ENCODE peak calls at places on chromosomes 1 and 21, in four cellular contexts. I is heart left ventricle, Y is brain microvascular endothelial cell, P is GM23338. E is an unnamed sample.

GRCh38 chr1:151062738-151063371 is 2.7 kb downstream of the MLLT11 start:
- DNase-seq in I (peak; percentile 39), Y (peak; percentile 85), P (no peak), E (no peak)

GRCh38 chr1:150234309-150234646 is 1.6 kb downstream of the ANP32E start:
- DNase-seq in I (no peak), Y (no peak), P (no peak), E (no peak)

GRCh38 chr21:39082656-39083376 is 100.4 kb downstream of the PSMG1 start:
- DNase-seq in I (no peak), Y (no peak), P (peak; percentile 55), E (no peak)

GRCh38 chr1:178189814-178190213 is 95.9 kb downstream of the RASAL2 start:
- DNase-seq in I (no peak), Y (peak; percentile 10), P (peak; percentile 86), E (no peak)

GRCh38 chr21:45974073-45975016 is 7.2 kb upstream of the COL6A1 start:
- DNase-seq in I (peak; percentile 77), Y (peak; percentile 44), P (peak; percentile 72), E (no peak)

GRCh38 chr21:37196847-37197246 is 70.3 kb downstream of the VPS26C start:
- DNase-seq in I (no peak), Y (no peak), P (no peak), E (no peak)

GRCh38 chr1:115337633-115338456 is at the start of gene NGF:
- DNase-seq in I (peak; percentile 68), Y (peak; percentile 42), P (peak; percentile 86), E (no peak)

GRCh38 chr1:173502104-173502503 is 25.0 kb downstream of the PRDX6 start:
- DNase-seq in I (no peak), Y (no peak), P (no peak), E (no peak)

GRCh38 chr1:39224295-39224829 is 19.9 kb downstream of the MACF1 start:
- DNase-seq in I (no peak), Y (no peak), P (no peak), E (no peak)

GRCh38 chr1:43435146-43436145 is 18.3 kb downstream of the HYI start:
- DNase-seq in I (no peak), Y (peak; percentile 19), P (peak; percentile 47), E (no peak)

GRCh38 chr1:53585116-53585515 is 125.9 kb downstream of the DMRTB1 start:
- DNase-seq in I (no peak), Y (peak; percentile 78), P (no peak), E (no peak)

GRCh38 chr1:39293375-39294070 is 89.0 kb downstream of the MACF1 start:
- DNase-seq in I (no peak), Y (no peak), P (no peak), E (no peak)

GRCh38 chr1:43660355-43660754 is 10.4 kb downstream of the KDM4A start:
- DNase-seq in I (no peak), Y (no peak), P (peak; percentile 89), E (no peak)

DNA sequence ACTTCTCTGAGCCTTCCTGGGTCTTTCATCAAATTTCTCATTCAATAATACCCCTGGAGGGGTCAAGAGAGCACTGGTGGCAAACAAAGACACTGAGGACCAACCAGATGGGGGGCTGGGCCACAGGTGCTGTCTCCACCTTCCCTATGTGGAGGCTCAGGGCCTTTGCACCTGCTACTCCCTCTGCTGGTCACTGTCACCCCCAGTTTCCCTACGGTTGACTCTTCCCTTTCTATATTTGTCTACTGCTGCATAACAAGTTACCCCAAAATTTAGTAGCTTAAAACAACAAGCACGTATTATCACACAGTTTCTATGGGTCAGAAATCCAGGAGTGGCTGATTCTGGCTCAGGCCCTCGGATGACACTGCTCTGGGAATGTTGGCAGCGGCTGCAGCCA is 138.8 kb upstream of the RUNX3 start:
- DNase-seq in I (no peak), Y (no peak), P (no peak), E (no peak)
- TF ChIP-seq CTCF in I (no peak), Y (peak; percentile 43), P (peak; percentile 53), E (no peak)

GRCh38 chr1:5637171-5637570 is 355.1 kb downstream of the NPHP4 start:
- DNase-seq in I (no peak), Y (no peak), P (no peak), E (no peak)
- TF ChIP-seq CTCF in I (peak; percentile 31), Y (peak; percentile 10), P (peak; percentile 7), E (peak; percentile 14)

DNA sequence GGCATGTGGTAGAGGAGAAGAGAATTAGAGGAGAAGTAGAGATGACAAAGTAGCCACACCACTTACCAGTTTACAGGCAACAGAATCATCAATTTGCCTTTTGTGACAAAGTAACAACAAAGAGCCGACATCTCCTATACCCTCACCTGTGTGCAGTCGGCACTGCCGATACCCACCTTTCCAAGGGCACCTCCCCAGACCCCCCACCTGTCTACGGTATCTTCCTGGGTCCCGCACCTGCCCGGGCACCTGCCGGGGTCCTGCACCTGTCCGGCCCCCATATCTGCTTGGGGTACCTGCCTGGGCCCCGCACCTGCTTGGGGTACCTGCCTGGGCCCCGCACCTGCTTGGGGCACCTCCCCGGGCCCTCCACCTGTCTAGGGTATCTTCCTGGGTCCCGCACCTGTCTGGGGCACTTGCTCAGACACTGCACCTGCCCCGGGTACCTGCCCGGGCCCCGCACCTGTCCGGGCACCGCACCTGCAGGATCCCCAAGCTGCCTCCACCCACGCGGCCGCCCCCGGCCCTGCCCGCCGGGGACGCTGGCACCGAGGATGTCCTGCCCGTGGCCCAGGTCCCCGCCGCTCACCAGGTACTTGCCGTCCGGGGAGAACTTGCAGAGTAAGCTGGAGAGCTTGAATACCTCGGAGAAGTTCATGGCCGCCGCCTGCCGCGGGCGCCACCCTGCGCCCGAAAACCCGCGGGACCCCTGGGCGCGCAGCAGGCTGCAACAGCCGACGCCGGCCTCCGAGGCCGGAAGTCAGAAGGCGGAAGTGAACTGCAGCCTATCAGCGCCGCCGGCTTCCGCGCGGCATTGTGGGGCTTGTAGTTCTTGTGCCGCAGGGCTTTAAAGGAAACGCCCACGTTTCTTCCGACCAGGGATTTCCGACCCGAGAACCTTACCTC is at the start of gene WRAP73:
- DNase-seq in I (peak; percentile 93), Y (peak; percentile 83), P (peak; percentile 96), E (peak; percentile 77)
- TF ChIP-seq CTCF in I (no peak), Y (no peak), P (peak; percentile 11), E (no peak)

GRCh38 chr1:21324368-21325137 is 34.3 kb upstream of the ECE1 start:
- DNase-seq in I (peak; percentile 92), Y (peak; percentile 88), P (no peak), E (peak; percentile 74)

GRCh38 chr1:21321963-21322680 is 31.9 kb upstream of the ECE1 start:
- DNase-seq in I (no peak), Y (no peak), P (no peak), E (no peak)

GRCh38 chr1:21323091-21323490 is 32.8 kb upstream of the ECE1 start:
- DNase-seq in I (peak; percentile 73), Y (no peak), P (no peak), E (no peak)

GRCh38 chr1:21320410-21321107 is 30.3 kb upstream of the ECE1 start:
- DNase-seq in I (no peak), Y (no peak), P (no peak), E (no peak)

DNA sequence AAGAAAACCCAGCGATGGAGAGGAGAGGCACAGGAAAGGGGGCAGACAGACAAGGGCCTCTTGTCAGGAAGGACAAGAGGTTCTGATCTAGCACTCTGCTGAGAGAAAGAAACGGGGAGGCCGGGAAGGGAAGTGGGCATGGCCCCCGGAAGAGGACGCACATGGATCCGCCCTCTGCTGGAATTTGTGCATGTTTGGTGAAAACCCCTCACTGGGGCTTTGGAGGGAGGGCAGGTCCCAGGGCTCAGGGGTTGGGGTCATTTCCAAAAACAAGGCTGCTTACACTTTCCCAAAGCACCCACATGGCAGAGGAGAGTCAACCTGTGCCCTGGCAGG is 32.4 kb upstream of the ECE1 start:
- DNase-seq in I (no peak), Y (no peak), P (no peak), E (no peak)
- TF ChIP-seq CTCF in I (no peak), Y (no peak), P (no peak), E (no peak)

DNA sequence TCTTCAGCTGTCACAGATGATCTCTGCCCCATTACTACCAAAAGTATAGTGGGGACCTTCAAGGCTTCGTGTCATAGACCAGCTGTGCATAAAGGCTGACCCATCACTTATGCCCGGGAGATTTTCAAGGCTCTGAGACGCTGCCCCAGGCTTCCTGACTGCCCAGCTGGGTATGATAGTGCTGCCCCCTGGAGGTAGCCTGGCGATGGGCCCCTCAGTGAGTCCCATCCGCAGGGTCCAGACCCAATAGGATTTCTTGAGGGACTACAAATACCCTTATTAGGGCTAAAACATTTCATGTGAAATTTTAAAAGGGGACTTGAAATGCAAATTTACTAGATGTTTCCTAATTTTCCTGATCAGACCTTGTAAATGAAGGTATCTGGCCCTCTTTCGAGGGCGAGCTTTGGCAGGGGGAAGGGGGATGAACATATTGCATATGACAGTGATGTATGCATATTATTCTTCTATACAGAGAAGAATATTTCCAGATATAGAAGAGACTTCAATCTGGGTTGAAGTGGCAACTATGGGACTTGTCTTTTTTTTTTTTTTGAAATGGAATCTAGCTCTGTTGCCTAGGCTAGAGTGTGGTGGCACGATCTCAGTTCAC is 11.7 kb upstream of the FCMR start:
- DNase-seq in I (peak; percentile 54), Y (no peak), P (peak; percentile 86), E (no peak)
- TF ChIP-seq CTCF in I (peak; percentile 34), Y (peak; percentile 76), P (peak; percentile 84), E (peak; percentile 32)

DNA sequence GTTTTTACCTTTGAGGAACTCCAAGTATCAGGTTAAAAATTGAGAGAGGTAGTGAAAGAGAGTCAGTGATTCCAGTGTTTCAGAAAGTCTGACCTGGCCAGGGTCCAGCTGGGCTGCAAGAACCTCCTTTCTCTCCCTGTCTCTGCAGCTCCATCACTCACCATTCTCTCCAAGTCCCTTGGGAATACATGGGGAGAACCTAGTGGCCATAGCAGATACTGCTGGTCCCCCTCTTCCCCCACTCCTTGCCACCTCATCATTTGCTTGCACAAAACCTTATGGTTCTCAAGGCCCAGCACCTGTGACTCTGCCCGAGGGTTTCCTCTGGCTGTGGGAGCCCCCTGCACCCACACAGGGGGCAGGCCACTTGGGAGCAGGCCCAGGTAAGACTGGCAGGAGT is 279.5 kb downstream of the KIF26B start:
- DNase-seq in I (no peak), Y (no peak), P (peak; percentile 28), E (no peak)
- TF ChIP-seq CTCF in I (no peak), Y (peak; percentile 19), P (no peak), E (no peak)

GRCh38 chr1:228088586-228089498 is 6.3 kb downstream of the ARF1 start:
- DNase-seq in I (no peak), Y (no peak), P (no peak), E (peak; percentile 10)
- TF ChIP-seq CTCF in I (no peak), Y (no peak), P (no peak), E (no peak)

GRCh38 chr1:9861371-9861770 is 37.6 kb upstream of the CLSTN1 start:
- DNase-seq in I (peak; percentile 22), Y (no peak), P (peak; percentile 57), E (no peak)
- TF ChIP-seq CTCF in I (no peak), Y (no peak), P (peak; percentile 60), E (no peak)

DNA sequence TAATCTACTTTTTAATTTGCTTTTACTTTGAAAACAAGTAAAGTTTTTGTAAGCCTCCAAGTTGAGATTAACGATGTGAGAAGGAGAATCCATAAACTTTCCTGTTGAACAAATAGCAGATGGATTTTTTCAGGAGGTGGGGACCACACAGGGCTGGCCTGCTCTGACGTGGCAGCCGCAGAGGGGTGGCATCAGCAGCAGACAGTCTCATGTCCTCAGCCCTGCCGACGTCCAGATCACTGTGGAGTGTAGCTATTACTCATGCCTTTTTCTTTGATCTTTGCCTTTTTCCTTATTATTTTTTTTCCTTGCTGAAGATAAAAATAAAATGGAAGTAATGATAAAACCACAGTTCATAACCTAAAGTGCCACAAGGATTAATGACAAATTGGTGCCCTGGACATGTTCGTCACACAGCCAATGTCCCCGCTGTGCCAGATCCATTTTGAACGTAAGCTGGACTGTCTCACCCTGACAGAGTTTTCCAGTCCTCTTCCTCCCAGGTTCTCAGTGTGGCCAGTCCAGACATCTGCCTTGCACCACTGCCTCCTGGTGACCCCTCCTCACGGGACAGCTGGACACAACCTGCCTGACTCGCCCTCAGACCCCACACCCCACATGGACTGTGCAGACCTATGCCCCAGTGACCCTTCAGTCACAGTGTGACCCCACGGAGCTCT is 15.4 kb upstream of the ZBTB21 start:
- DNase-seq in I (no peak), Y (peak; percentile 59), P (no peak), E (no peak)
- TF ChIP-seq CTCF in I (no peak), Y (no peak), P (no peak), E (no peak)

E was measured in gastrocnemius medialis.